ENCODE peak calls at places on chromosomes 1 and 21, in six cellular contexts. One of them, this sample, is unnamed.

GRCh38 chr1:21669287-21670058 is at the start of gene RAP1GAP:
- DNase-seq in transverse colon: peak; percentile 52
- DNase-seq in lower lobe of right lung: peak; percentile 63
- DNase-seq in esophagus squamous epithelium: no peak
- DNase-seq in sigmoid colon: peak; percentile 59
- DNase-seq in bronchial epithelial cell: no peak
- DNase-seq in this sample: no peak

GRCh38 chr1:118960026-118960561 is 28.0 kb downstream of the TBX15 start:
- DNase-seq in transverse colon: no peak
- DNase-seq in bronchial epithelial cell: peak; percentile 33
- DNase-seq in lower lobe of right lung: no peak
- DNase-seq in esophagus squamous epithelium: no peak
- DNase-seq in sigmoid colon: no peak
- DNase-seq in this sample: no peak

GRCh38 chr1:53295746-53296722 is 31.8 kb downstream of the LRP8 start:
- DNase-seq in esophagus squamous epithelium: no peak
- DNase-seq in sigmoid colon: no peak
- DNase-seq in transverse colon: peak; percentile 62
- DNase-seq in bronchial epithelial cell: peak; percentile 14
- DNase-seq in lower lobe of right lung: peak; percentile 60
- DNase-seq in this sample: no peak

GRCh38 chr1:205547932-205548827 is 43.7 kb downstream of the CDK18 start:
- DNase-seq in sigmoid colon: peak; percentile 39
- DNase-seq in lower lobe of right lung: no peak
- DNase-seq in esophagus squamous epithelium: no peak
- DNase-seq in transverse colon: peak; percentile 7
- DNase-seq in bronchial epithelial cell: no peak
- DNase-seq in this sample: no peak

GRCh38 chr1:21874778-21875547 is 62.1 kb downstream of the HSPG2 start:
- DNase-seq in esophagus squamous epithelium: no peak
- DNase-seq in sigmoid colon: no peak
- DNase-seq in lower lobe of right lung: no peak
- DNase-seq in transverse colon: no peak
- DNase-seq in bronchial epithelial cell: no peak
- DNase-seq in this sample: no peak

GRCh38 chr1:31509124-31510072 is 66.9 kb upstream of the TINAGL1 start:
- DNase-seq in esophagus squamous epithelium: no peak
- DNase-seq in lower lobe of right lung: no peak
- DNase-seq in bronchial epithelial cell: no peak
- DNase-seq in sigmoid colon: no peak
- DNase-seq in transverse colon: peak; percentile 58
- DNase-seq in this sample: no peak

GRCh38 chr1:151832318-151832984 is 849 bp upstream of the RORC start:
- DNase-seq in lower lobe of right lung: peak; percentile 93
- DNase-seq in esophagus squamous epithelium: no peak
- DNase-seq in sigmoid colon: peak; percentile 86
- DNase-seq in bronchial epithelial cell: peak; percentile 58
- DNase-seq in transverse colon: peak; percentile 87
- DNase-seq in this sample: peak; percentile 52

GRCh38 chr1:185008746-185009360 is 34.5 kb upstream of the NIBAN1 start:
- DNase-seq in sigmoid colon: no peak
- DNase-seq in transverse colon: no peak
- DNase-seq in lower lobe of right lung: no peak
- DNase-seq in esophagus squamous epithelium: no peak
- DNase-seq in bronchial epithelial cell: no peak
- DNase-seq in this sample: no peak

GRCh38 chr1:246724725-246725095 is 501 bp downstream of the SCCPDH start:
- DNase-seq in bronchial epithelial cell: peak; percentile 18
- DNase-seq in transverse colon: no peak
- DNase-seq in esophagus squamous epithelium: no peak
- DNase-seq in lower lobe of right lung: no peak
- DNase-seq in sigmoid colon: no peak
- DNase-seq in this sample: no peak

GRCh38 chr1:214337536-214337935 is 56.6 kb downstream of the SMYD2 start:
- DNase-seq in bronchial epithelial cell: no peak
- DNase-seq in esophagus squamous epithelium: no peak
- DNase-seq in lower lobe of right lung: no peak
- DNase-seq in transverse colon: no peak
- DNase-seq in sigmoid colon: no peak
- DNase-seq in this sample: peak; percentile 14

GRCh38 chr21:37702241-37702640 is 214.0 kb downstream of the KCNJ6 start:
- DNase-seq in bronchial epithelial cell: no peak
- DNase-seq in sigmoid colon: no peak
- DNase-seq in lower lobe of right lung: no peak
- DNase-seq in transverse colon: no peak
- DNase-seq in esophagus squamous epithelium: no peak
- DNase-seq in this sample: no peak

GRCh38 chr1:27603320-27603961 is 503 bp downstream of the AHDC1 start:
- DNase-seq in esophagus squamous epithelium: no peak
- DNase-seq in bronchial epithelial cell: no peak
- DNase-seq in transverse colon: peak; percentile 47
- DNase-seq in sigmoid colon: no peak
- DNase-seq in lower lobe of right lung: peak; percentile 65
- DNase-seq in this sample: no peak

GRCh38 chr1:236282159-236282716 is 480 bp upstream of the ERO1B start:
- DNase-seq in lower lobe of right lung: no peak
- DNase-seq in esophagus squamous epithelium: no peak
- DNase-seq in bronchial epithelial cell: peak; percentile 20
- DNase-seq in transverse colon: no peak
- DNase-seq in sigmoid colon: no peak
- DNase-seq in this sample: no peak

GRCh38 chr1:71796044-71796443 is 486.3 kb downstream of the NEGR1 start:
- DNase-seq in bronchial epithelial cell: peak; percentile 34
- DNase-seq in transverse colon: no peak
- DNase-seq in lower lobe of right lung: no peak
- DNase-seq in esophagus squamous epithelium: no peak
- DNase-seq in sigmoid colon: no peak
- DNase-seq in this sample: no peak

GRCh38 chr21:36200089-36200561 is 43.5 kb downstream of the DOP1B start:
- DNase-seq in bronchial epithelial cell: no peak
- DNase-seq in esophagus squamous epithelium: no peak
- DNase-seq in sigmoid colon: no peak
- DNase-seq in transverse colon: no peak
- DNase-seq in lower lobe of right lung: peak; percentile 51
- DNase-seq in this sample: no peak

GRCh38 chr1:67169932-67170331 is 3.7 kb downstream of the IL23R start:
- DNase-seq in lower lobe of right lung: no peak
- DNase-seq in transverse colon: no peak
- DNase-seq in bronchial epithelial cell: no peak
- DNase-seq in esophagus squamous epithelium: no peak
- DNase-seq in sigmoid colon: no peak
- DNase-seq in this sample: no peak

GRCh38 chr1:26190373-26190987 is at the start of gene CATSPER4:
- DNase-seq in lower lobe of right lung: no peak
- DNase-seq in transverse colon: no peak
- DNase-seq in sigmoid colon: no peak
- DNase-seq in bronchial epithelial cell: peak; percentile 42
- DNase-seq in esophagus squamous epithelium: no peak
- DNase-seq in this sample: no peak

GRCh38 chr1:216310776-216311175 is 112.5 kb downstream of the USH2A start:
- DNase-seq in bronchial epithelial cell: peak; percentile 50
- DNase-seq in transverse colon: peak; percentile 12
- DNase-seq in esophagus squamous epithelium: no peak
- DNase-seq in sigmoid colon: no peak
- DNase-seq in lower lobe of right lung: no peak
- DNase-seq in this sample: peak; percentile 15

GRCh38 chr1:187146388-187146787 is 317.6 kb downstream of the PLA2G4A start:
- DNase-seq in esophagus squamous epithelium: no peak
- DNase-seq in sigmoid colon: no peak
- DNase-seq in lower lobe of right lung: no peak
- DNase-seq in bronchial epithelial cell: no peak
- DNase-seq in transverse colon: no peak
- DNase-seq in this sample: no peak

DNA sequence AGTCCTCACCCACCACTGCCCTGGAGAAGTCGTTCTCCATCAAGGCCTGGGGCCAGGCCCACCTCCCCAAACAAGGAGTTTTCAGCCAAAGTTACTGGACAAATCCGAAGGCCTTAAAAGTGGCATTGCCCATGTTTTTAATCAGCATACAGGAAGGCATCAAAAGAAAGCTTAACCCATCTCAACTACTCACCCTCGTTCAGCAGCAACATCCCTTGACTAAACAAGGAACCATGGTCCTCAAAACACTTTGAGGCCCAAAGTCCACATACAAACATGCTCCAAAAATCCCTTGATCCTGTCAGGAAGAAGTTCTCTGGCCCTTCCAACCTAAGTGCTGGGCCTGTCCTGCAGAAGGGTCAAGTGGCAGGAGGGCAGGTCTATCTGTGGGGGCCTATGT is 1.6 kb downstream of the CAPZB start:
- DNase-seq in sigmoid colon: no peak
- DNase-seq in lower lobe of right lung: no peak
- DNase-seq in bronchial epithelial cell: no peak
- DNase-seq in esophagus squamous epithelium: no peak
- DNase-seq in transverse colon: no peak
- DNase-seq in this sample: no peak
- H3K4me3 ChIP-seq in sigmoid colon: peak overlapping the region; percentile 98
- H3K4me3 ChIP-seq in lower lobe of right lung: peak overlapping the region; percentile 94
- H3K4me3 ChIP-seq in bronchial epithelial cell: no peak overlapping the region
- H3K4me3 ChIP-seq in esophagus squamous epithelium: peak overlapping the region; percentile 93
- H3K4me3 ChIP-seq in transverse colon: peak overlapping the region; percentile 99
- H3K4me3 ChIP-seq in this sample: peak overlapping the region; percentile 92

DNA sequence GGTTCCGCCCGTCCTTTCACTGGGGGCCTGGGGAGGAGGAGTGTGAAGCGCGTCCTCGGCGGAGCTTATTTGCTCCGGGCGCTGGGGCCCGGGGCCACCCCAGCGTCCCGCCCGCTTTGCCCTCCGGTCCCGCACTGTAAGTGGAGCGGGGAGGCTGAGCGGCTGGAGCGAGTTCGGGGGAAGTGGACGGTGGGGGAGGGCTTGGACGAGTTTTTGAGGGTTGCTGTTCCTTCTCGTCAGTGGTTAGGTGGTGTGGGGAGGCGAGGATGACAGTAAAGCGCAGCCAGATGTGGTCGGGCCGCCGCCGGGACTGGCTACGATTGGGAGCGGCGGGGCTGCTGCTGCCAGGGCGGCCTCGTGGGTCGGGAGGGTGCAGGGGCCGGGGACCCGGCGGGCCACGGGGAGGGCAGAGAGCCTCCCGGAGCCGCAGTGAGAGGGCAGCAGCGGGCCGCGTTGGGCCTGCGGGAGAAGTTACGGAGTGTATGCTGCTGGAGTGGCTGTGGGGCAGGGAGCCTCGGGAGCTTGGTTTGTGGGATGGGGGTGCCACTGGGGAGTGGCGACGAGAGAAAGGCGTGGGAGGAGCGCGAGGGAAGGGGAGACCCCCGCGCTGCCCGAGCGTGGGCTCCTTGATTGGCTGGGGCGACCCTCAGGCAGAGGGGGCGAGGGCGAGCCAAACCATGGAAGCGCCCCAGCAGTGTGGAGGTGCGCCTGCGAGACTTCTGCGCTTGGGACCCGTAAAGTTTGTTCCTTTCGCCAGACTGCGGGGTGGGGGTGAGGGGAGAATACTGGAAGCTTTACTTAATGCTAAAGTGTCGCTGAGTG is 2.1 kb downstream of the ADGRL2 start:
- DNase-seq in transverse colon: peak; percentile 33
- DNase-seq in esophagus squamous epithelium: no peak
- DNase-seq in bronchial epithelial cell: peak; percentile 15
- DNase-seq in sigmoid colon: peak; percentile 85
- DNase-seq in lower lobe of right lung: peak; percentile 59
- DNase-seq in this sample: no peak
- TF ChIP-seq CTCF in transverse colon: peak; percentile 28
- TF ChIP-seq CTCF in esophagus squamous epithelium: peak; percentile 35
- TF ChIP-seq CTCF in bronchial epithelial cell: peak; percentile 60
- TF ChIP-seq CTCF in sigmoid colon: peak; percentile 58
- TF ChIP-seq CTCF in lower lobe of right lung: peak; percentile 41
- TF ChIP-seq CTCF in this sample: peak; percentile 54

GRCh38 chr1:35350872-35351271 is 82.4 kb downstream of the ZMYM4 start:
- DNase-seq in transverse colon: no peak
- DNase-seq in esophagus squamous epithelium: no peak
- DNase-seq in bronchial epithelial cell: no peak
- DNase-seq in sigmoid colon: no peak
- DNase-seq in lower lobe of right lung: no peak
- DNase-seq in this sample: no peak

GRCh38 chr1:35340519-35340918 is 72.0 kb downstream of the ZMYM4 start:
- DNase-seq in lower lobe of right lung: no peak
- DNase-seq in esophagus squamous epithelium: no peak
- DNase-seq in bronchial epithelial cell: no peak
- DNase-seq in sigmoid colon: no peak
- DNase-seq in transverse colon: no peak
- DNase-seq in this sample: no peak

GRCh38 chr1:35345439-35345981 is 77.0 kb downstream of the ZMYM4 start:
- DNase-seq in lower lobe of right lung: peak; percentile 71
- DNase-seq in sigmoid colon: no peak
- DNase-seq in bronchial epithelial cell: peak; percentile 70
- DNase-seq in esophagus squamous epithelium: no peak
- DNase-seq in transverse colon: no peak
- DNase-seq in this sample: no peak
- H3K4me3 ChIP-seq in lower lobe of right lung: peak overlapping the region; percentile 36
- H3K4me3 ChIP-seq in sigmoid colon: no peak overlapping the region
- H3K4me3 ChIP-seq in bronchial epithelial cell: peak overlapping the region; percentile 11
- H3K4me3 ChIP-seq in esophagus squamous epithelium: no peak overlapping the region
- H3K4me3 ChIP-seq in transverse colon: no peak overlapping the region
- H3K4me3 ChIP-seq in this sample: no peak overlapping the region

GRCh38 chr1:160956966-160957365 is 2.4 kb upstream of the ITLN2 start:
- DNase-seq in transverse colon: no peak
- DNase-seq in esophagus squamous epithelium: no peak
- DNase-seq in sigmoid colon: no peak
- DNase-seq in lower lobe of right lung: no peak
- DNase-seq in bronchial epithelial cell: no peak
- DNase-seq in this sample: no peak

GRCh38 chr1:160952129-160952510 is 2.5 kb downstream of the ITLN2 start:
- DNase-seq in esophagus squamous epithelium: no peak
- DNase-seq in sigmoid colon: no peak
- DNase-seq in transverse colon: no peak
- DNase-seq in lower lobe of right lung: no peak
- DNase-seq in bronchial epithelial cell: peak; percentile 79
- DNase-seq in this sample: no peak

GRCh38 chr1:160953030-160953429 is 1.6 kb downstream of the ITLN2 start:
- DNase-seq in bronchial epithelial cell: no peak
- DNase-seq in sigmoid colon: no peak
- DNase-seq in transverse colon: no peak
- DNase-seq in esophagus squamous epithelium: no peak
- DNase-seq in lower lobe of right lung: no peak
- DNase-seq in this sample: no peak

GRCh38 chr1:160951443-160952128 is 3.0 kb downstream of the ITLN2 start:
- DNase-seq in esophagus squamous epithelium: no peak
- DNase-seq in lower lobe of right lung: peak; percentile 74
- DNase-seq in sigmoid colon: no peak
- DNase-seq in transverse colon: peak; percentile 82
- DNase-seq in bronchial epithelial cell: peak; percentile 60
- DNase-seq in this sample: no peak

GRCh38 chr1:160954158-160955104 is at the start of gene ITLN2:
- DNase-seq in bronchial epithelial cell: peak; percentile 47
- DNase-seq in sigmoid colon: no peak
- DNase-seq in lower lobe of right lung: no peak
- DNase-seq in esophagus squamous epithelium: no peak
- DNase-seq in transverse colon: peak; percentile 62
- DNase-seq in this sample: no peak
- TF ChIP-seq CTCF in bronchial epithelial cell: peak; percentile 82
- TF ChIP-seq CTCF in sigmoid colon: peak; percentile 35
- TF ChIP-seq CTCF in lower lobe of right lung: peak; percentile 61
- TF ChIP-seq CTCF in esophagus squamous epithelium: peak; percentile 46
- TF ChIP-seq CTCF in transverse colon: peak; percentile 56
- TF ChIP-seq CTCF in this sample: peak; percentile 86

This sample was measured in retinal pigment epithelial cell.